ENCODE peak calls at places on chromosomes 1 and 21, in six cellular contexts. I, R, P, E, N and J are unnamed samples.

GRCh38 chr1:21042920-21043605 is 133.6 kb downstream of the EIF4G3 start:
- DNase-seq in I (no peak), R (no peak), P (no peak), E (no peak), N (no peak), J (no peak)

GRCh38 chr1:88302843-88303486 is 381.1 kb upstream of the PKN2 start:
- DNase-seq in I (no peak), R (no peak), P (no peak), E (peak; percentile 51), N (no peak), J (no peak)

GRCh38 chr1:10155087-10155712 is 55.2 kb upstream of the KIF1B start:
- DNase-seq in I (no peak), R (no peak), P (no peak), E (no peak), N (no peak), J (no peak)

GRCh38 chr1:237042467-237042891 is 495 bp downstream of the RYR2 start:
- DNase-seq in I (no peak), R (no peak), P (no peak), E (no peak), N (no peak), J (no peak)

GRCh38 chr1:34019741-34020552 is 145.1 kb downstream of the CSMD2 start:
- DNase-seq in I (no peak), R (no peak), P (no peak), E (no peak), N (peak; percentile 66), J (no peak)

GRCh38 chr1:236471653-236472052 is 52.1 kb upstream of the LGALS8 start:
- DNase-seq in I (no peak), R (no peak), P (no peak), E (no peak), N (peak; percentile 27), J (no peak)

GRCh38 chr1:181113061-181113695 is 24.7 kb downstream of the IER5 start:
- DNase-seq in I (no peak), R (no peak), P (no peak), E (peak; percentile 88), N (no peak), J (no peak)

GRCh38 chr1:75632350-75632949 is 21.5 kb upstream of the SLC44A5 start:
- DNase-seq in I (no peak), R (no peak), P (no peak), E (peak; percentile 60), N (peak; percentile 56), J (no peak)

GRCh38 chr1:68516066-68516465 is 19.2 kb upstream of the DEPDC1 start:
- DNase-seq in I (no peak), R (no peak), P (no peak), E (peak; percentile 24), N (no peak), J (no peak)

GRCh38 chr1:94927405-94928175 is 680 bp upstream of the CNN3 start:
- DNase-seq in I (peak; percentile 43), R (no peak), P (peak; percentile 67), E (no peak), N (peak; percentile 42), J (peak; percentile 63)

GRCh38 chr1:29973406-29973805 is 737.1 kb downstream of the PTPRU start:
- DNase-seq in I (no peak), R (no peak), P (no peak), E (no peak), N (peak; percentile 73), J (no peak)

GRCh38 chr1:207259391-207259790 is 62.1 kb upstream of the CD55 start:
- DNase-seq in I (no peak), R (no peak), P (no peak), E (peak; percentile 86), N (no peak), J (peak; percentile 12)

DNA sequence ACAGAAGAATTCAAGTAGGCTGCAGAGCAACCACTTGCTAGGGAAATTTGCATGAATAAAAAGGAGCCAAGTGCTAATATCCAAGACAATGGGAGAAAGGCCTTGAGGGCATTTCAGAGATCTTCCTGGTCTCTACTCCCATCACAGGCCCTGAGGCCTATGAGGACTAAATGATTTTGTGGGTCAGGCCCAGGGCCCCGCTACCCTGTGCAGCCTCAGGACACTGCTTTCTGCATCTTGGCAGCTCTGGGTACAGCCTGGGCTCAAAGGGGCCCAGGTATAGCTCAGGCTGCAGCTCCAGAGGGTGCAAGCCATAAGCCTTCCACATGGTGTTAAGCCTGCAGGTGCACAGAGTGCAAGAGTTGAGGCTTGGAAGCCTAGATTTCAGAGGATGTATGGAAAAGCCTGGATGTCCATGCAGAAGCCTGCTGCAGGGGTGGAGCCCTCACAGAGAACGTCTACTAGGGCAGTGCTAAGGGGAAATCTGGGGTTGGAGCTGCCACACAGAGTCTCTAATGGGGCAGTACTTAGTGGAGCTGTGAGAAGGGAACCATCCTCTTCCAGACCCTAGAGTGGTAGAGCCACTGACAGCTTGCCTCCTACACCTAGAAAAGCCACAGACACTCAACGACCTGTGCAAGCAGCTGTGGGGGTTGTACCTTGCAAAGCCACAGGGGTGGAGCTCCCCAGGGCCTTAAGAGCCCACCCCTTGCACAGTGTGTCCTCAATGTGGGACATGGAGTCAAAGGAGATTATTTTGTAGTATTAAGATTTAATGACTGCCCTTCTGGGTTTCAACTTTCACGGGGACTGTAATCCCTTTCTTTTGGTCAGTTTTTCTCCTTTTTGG is 13.7 kb upstream of the ACTRT2 start:
- DNase-seq in I (no peak), R (no peak), P (no peak), E (no peak), N (no peak), J (no peak)
- H3K9me3 ChIP-seq in I (no peaks in the 10 kb centered on the region), R (no peaks in the 10 kb centered on the region), P (peaks cover 16% of the 10 kb centered on the region), E (peaks cover 4% of the 10 kb centered on the region), N (peaks cover 40% of the 10 kb centered on the region), J (peaks cover 4% of the 10 kb centered on the region)

GRCh38 chr21:7957713-7958064 is 2563.7 kb upstream of the TPTE start:
- DNase-seq in I (no peak), R (no peak), P (no peak), E (no peak), N (no peak), J (no peak)

GRCh38 chr21:7947422-7947821 is 2574.0 kb upstream of the TPTE start:
- DNase-seq in I (no peak), R (no peak), P (no peak), E (no peak), N (no peak), J (no peak)

GRCh38 chr21:7952648-7953047 is 2568.7 kb upstream of the TPTE start:
- DNase-seq in I (no peak), R (no peak), P (no peak), E (no peak), N (no peak), J (no peak)

GRCh38 chr21:7953058-7953457 is 2568.3 kb upstream of the TPTE start:
- DNase-seq in I (no peak), R (no peak), P (no peak), E (no peak), N (no peak), J (no peak)

GRCh38 chr21:7951854-7952519 is 2569.4 kb upstream of the TPTE start:
- DNase-seq in I (no peak), R (no peak), P (no peak), E (no peak), N (no peak), J (no peak)
- H3K9me3 ChIP-seq in I (peaks cover 37% of the 10 kb centered on the region), R (peaks cover 78% of the 10 kb centered on the region), P (peaks cover 90% of the 10 kb centered on the region), E (peaks cover 92% of the 10 kb centered on the region), N (peaks cover 4% of the 10 kb centered on the region), J (peaks cover 46% of the 10 kb centered on the region)

GRCh38 chr21:28334407-28334806 is 658.3 kb downstream of the LTN1 start:
- DNase-seq in I (no peak), R (no peak), P (no peak), E (peak; percentile 74), N (no peak), J (no peak)

GRCh38 chr21:28336299-28336698 is 656.4 kb downstream of the LTN1 start:
- DNase-seq in I (no peak), R (no peak), P (no peak), E (peak; percentile 76), N (peak; percentile 36), J (no peak)

GRCh38 chr21:28337319-28337718 is 655.4 kb downstream of the LTN1 start:
- DNase-seq in I (no peak), R (no peak), P (no peak), E (peak; percentile 82), N (peak; percentile 22), J (no peak)

GRCh38 chr21:28333455-28334108 is 659.1 kb downstream of the LTN1 start:
- DNase-seq in I (no peak), R (no peak), P (no peak), E (no peak), N (no peak), J (no peak)

GRCh38 chr21:28332796-28333195 is 659.9 kb downstream of the LTN1 start:
- DNase-seq in I (no peak), R (no peak), P (no peak), E (no peak), N (no peak), J (no peak)
- H3K9me3 ChIP-seq in I (no peaks in the 10 kb centered on the region), R (no peaks in the 10 kb centered on the region), P (no peaks in the 10 kb centered on the region), E (no peaks in the 10 kb centered on the region), N (peaks cover 40% of the 10 kb centered on the region), J (peaks cover 3% of the 10 kb centered on the region)

GRCh38 chr1:223142795-223143759 is at the start of gene TLR5:
- DNase-seq in I (peak; percentile 92), R (peak; percentile 80), P (peak; percentile 95), E (peak; percentile 78), N (peak; percentile 80), J (peak; percentile 94)
- H3K9me3 ChIP-seq in I (no peaks in the 10 kb centered on the region), R (no peaks in the 10 kb centered on the region), P (no peaks in the 10 kb centered on the region), E (peaks cover 4% of the 10 kb centered on the region), N (no peaks in the 10 kb centered on the region), J (no peaks in the 10 kb centered on the region)

GRCh38 chr21:8989261-8989882 is 1532.0 kb upstream of the TPTE start:
- DNase-seq in I (no peak), R (no peak), P (no peak), E (peak; percentile 1), N (no peak), J (no peak)
- H3K9me3 ChIP-seq in I (no peaks in the 10 kb centered on the region), R (no peaks in the 10 kb centered on the region), P (no peaks in the 10 kb centered on the region), E (no peaks in the 10 kb centered on the region), N (peaks cover 4% of the 10 kb centered on the region), J (peaks cover 11% of the 10 kb centered on the region)

DNA sequence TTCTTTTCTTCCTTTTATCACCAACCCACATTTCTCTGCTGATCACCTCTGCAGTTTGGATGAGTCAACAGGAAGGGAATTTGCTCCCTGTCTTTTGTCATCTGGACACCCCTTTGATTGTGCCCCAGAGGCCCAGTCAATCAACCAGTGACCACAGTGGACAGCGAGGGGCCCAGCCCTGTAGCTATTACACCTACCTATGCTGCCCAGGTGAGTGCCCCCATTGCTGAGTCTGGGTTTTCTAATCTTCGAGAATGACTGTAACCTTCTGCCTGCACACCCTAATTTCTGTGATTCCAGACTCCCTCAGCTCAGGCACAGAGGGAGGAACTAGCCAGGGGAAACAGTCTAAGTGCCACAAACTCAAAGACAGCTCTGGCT is 310.9 kb downstream of the AJAP1 start:
- DNase-seq in I (no peak), R (no peak), P (no peak), E (no peak), N (peak; percentile 11), J (no peak)
- H3K9me3 ChIP-seq in I (no peaks in the 10 kb centered on the region), R (no peaks in the 10 kb centered on the region), P (no peaks in the 10 kb centered on the region), E (peaks cover 25% of the 10 kb centered on the region), N (peaks cover 11% of the 10 kb centered on the region), J (no peaks in the 10 kb centered on the region)

GRCh38 chr1:228298471-228298870 is 90.6 kb downstream of the OBSCN start:
- DNase-seq in I (no peak), R (no peak), P (peak; percentile 24), E (no peak), N (no peak), J (no peak)
- H3K9me3 ChIP-seq in I (no peaks in the 10 kb centered on the region), R (peaks cover 8% of the 10 kb centered on the region), P (peaks cover 11% of the 10 kb centered on the region), E (peaks cover 26% of the 10 kb centered on the region), N (peaks cover 13% of the 10 kb centered on the region), J (peaks cover 22% of the 10 kb centered on the region)